ENCODE peak calls at places on chromosomes 13 and 19, in ten cellular contexts. J is uterus, T is activated T-helper 1 cell treated with Interleukin-2 at 50 U/mL for 16 hours, H is kidney tubule cell, R is nucleus accumbens, Q is pulmonary artery endothelial cell, C is astrocyte of the hippocampus, E is HS-5, B is AG04450, M is testis. A is an unnamed sample.

GRCh38 chr19:53365899-53366493 is 491 bp downstream of the ZNF525 start:
- DNase-seq in M (no peak), C (peak), T (peak), E (no peak), J (no peak), Q (no peak), H (no peak), B (no peak), R (no peak), A (no peak)

GRCh38 chr13:29901714-29902631 is 51.6 kb upstream of the UBL3 start:
- DNase-seq in Q (no peak), C (peak), J (peak), H (peak), T (no peak), E (peak), B (peak), R (no peak), M (no peak), A (no peak)

GRCh38 chr13:114166381-114167131 is 12.5 kb upstream of the CFAP97D2 start:
- DNase-seq in H (no peak), C (peak), Q (no peak), M (no peak), B (no peak), J (no peak), R (peak), E (no peak), T (no peak), A (no peak)

GRCh38 chr13:71015021-71015420 is 852.0 kb downstream of the DACH1 start:
- DNase-seq in C (no peak), Q (no peak), J (no peak), R (no peak), E (no peak), B (no peak), M (no peak), H (no peak), T (no peak), A (no peak)

GRCh38 chr19:37217855-37218591 is at the start of gene ZNF383:
- DNase-seq in M (peak), Q (peak), J (peak), E (peak), B (peak), R (peak), C (peak), T (peak), H (peak), A (peak)

GRCh38 chr13:94906605-94907004 is 194.3 kb upstream of the SOX21 start:
- DNase-seq in J (no peak), M (no peak), H (no peak), B (no peak), R (no peak), E (no peak), C (no peak), T (no peak), Q (no peak), A (no peak)

GRCh38 chr13:95677564-95678386 is 836 bp downstream of the DNAJC3 start:
- DNase-seq in M (no peak), B (no peak), Q (no peak), E (no peak), C (peak), R (no peak), J (peak), H (peak), T (no peak), A (no peak)

GRCh38 chr19:36182612-36183454 is 30.6 kb upstream of the COX7A1 start:
- DNase-seq in R (no peak), Q (no peak), M (no peak), T (no peak), E (no peak), J (no peak), H (peak), C (peak), B (no peak), A (no peak)

GRCh38 chr19:17376935-17377600 is at the start of gene PLVAP:
- DNase-seq in J (peak), R (no peak), H (no peak), M (no peak), Q (no peak), C (no peak), B (no peak), E (no peak), T (no peak), A (no peak)

GRCh38 chr13:30755678-30756077 is 20.3 kb downstream of the ALOX5AP start:
- DNase-seq in R (no peak), Q (no peak), E (no peak), M (no peak), H (no peak), B (no peak), J (no peak), T (no peak), C (no peak), A (no peak)

GRCh38 chr13:100269837-100270236 is 180.9 kb downstream of the PCCA start:
- DNase-seq in H (peak), B (peak), Q (peak), R (peak), C (peak), E (no peak), J (peak), T (no peak), M (peak), A (peak)

GRCh38 chr13:75635621-75636338 is at the start of gene LMO7:
- DNase-seq in C (peak), Q (no peak), R (peak), H (peak), M (peak), B (no peak), E (no peak), J (peak), T (peak), A (no peak)

GRCh38 chr13:111614009-111614408 is 293.6 kb downstream of the TEX29 start:
- DNase-seq in C (no peak), M (no peak), H (no peak), R (no peak), B (no peak), T (no peak), Q (no peak), J (no peak), E (no peak), A (no peak)

GRCh38 chr13:48266967-48267639 is 34.1 kb downstream of the ITM2B start:
- DNase-seq in M (no peak), B (no peak), R (no peak), Q (no peak), E (no peak), T (no peak), C (no peak), J (no peak), H (no peak), A (no peak)

GRCh38 chr13:84491952-84492351 is 609.7 kb upstream of the SLITRK1 start:
- DNase-seq in J (no peak), H (no peak), E (no peak), T (no peak), R (no peak), M (no peak), C (no peak), B (no peak), Q (no peak), A (no peak)

GRCh38 chr19:28319918-28320317 is 893.0 kb downstream of the UQCRFS1 start:
- DNase-seq in H (no peak), E (no peak), J (no peak), C (no peak), B (no peak), M (no peak), T (no peak), Q (no peak), R (no peak), A (no peak)

GRCh38 chr19:6877766-6878165 is 9.6 kb upstream of the ADGRE1 start:
- DNase-seq in E (no peak), Q (no peak), T (no peak), C (no peak), M (no peak), H (no peak), R (no peak), B (no peak), J (no peak), A (no peak)

GRCh38 chr13:110634558-110634957 is 19.2 kb downstream of the NAXD start:
- DNase-seq in E (no peak), R (no peak), Q (no peak), B (no peak), T (no peak), J (no peak), M (no peak), C (peak), H (peak), A (no peak)

GRCh38 chr19:6660930-6661329 is 9.0 kb downstream of the TNFSF14 start:
- DNase-seq in Q (no peak), H (no peak), M (peak), R (no peak), C (no peak), E (no peak), B (no peak), T (no peak), J (no peak), A (no peak)